ENCODE peak calls at places on chromosomes 13 and 19, in nine cellular contexts. A is left cardiac atrium; U is activated CD4-positive, CD25-positive, alpha-beta regulatory T cell; L is neural progenitor cell; Q is WTC11; B is CD4-positive, alpha-beta memory T cell; Y is CD8-positive, alpha-beta T cell; S is SW480; T is EH. X is an unnamed sample.

GRCh38 chr13:111270126-111270525 is 50.3 kb upstream of the TEX29 start:
- DNase-seq in B (no peak), S (no peak), Q (no peak), Y (no peak), L (no peak), T (no peak), A (no peak), U (no peak), X (no peak)

GRCh38 chr19:18832331-18833140 is 777 bp downstream of the UPF1 start:
- DNase-seq in L (peak), U (peak), T (peak), S (peak), B (no peak), Q (peak), A (no peak), Y (no peak), X (no peak)

GRCh38 chr13:111177081-111177711 is 62.1 kb downstream of the ARHGEF7 start:
- DNase-seq in A (peak), B (peak), T (peak), S (no peak), Q (no peak), Y (peak), U (no peak), L (no peak), X (peak)

GRCh38 chr13:21014666-21015170 is 46.7 kb downstream of the LATS2 start:
- DNase-seq in U (no peak), Y (no peak), T (peak), S (no peak), A (peak), L (no peak), B (no peak), Q (no peak), X (no peak)

GRCh38 chr13:98576963-98577822 is at the start of gene STK24:
- DNase-seq in B (peak), T (peak), L (peak), U (peak), A (peak), S (peak), Y (no peak), Q (peak), X (peak)

GRCh38 chr19:45311640-45312039 is 11.0 kb downstream of the CKM start:
- DNase-seq in T (peak), B (no peak), Q (no peak), S (peak), U (no peak), A (peak), L (no peak), Y (no peak), X (no peak)

GRCh38 chr13:39100996-39101751 is 62.9 kb downstream of the NHLRC3 start:
- DNase-seq in L (no peak), Y (no peak), A (no peak), Q (no peak), T (no peak), B (no peak), S (no peak), U (no peak), X (no peak)

GRCh38 chr13:107866666-107867623 is 348.4 kb downstream of the LIG4 start:
- DNase-seq in B (no peak), S (no peak), U (no peak), T (peak), A (peak), Q (peak), L (peak), Y (no peak), X (no peak)

GRCh38 chr19:45450042-45450380 is 17.8 kb upstream of the FOSB start:
- DNase-seq in L (no peak), U (no peak), A (no peak), Q (no peak), S (no peak), Y (no peak), T (no peak), B (no peak), X (no peak)

GRCh38 chr19:55369651-55370304 is 485 bp downstream of the IL11 start:
- DNase-seq in Q (peak), S (peak), Y (no peak), A (no peak), L (peak), U (no peak), B (peak), T (peak), X (no peak)

GRCh38 chr19:50558449-50558848 is 9.8 kb downstream of the LRRC4B start:
- DNase-seq in B (no peak), A (no peak), T (no peak), Q (no peak), U (no peak), L (no peak), S (no peak), Y (no peak), X (no peak)

GRCh38 chr19:2053601-2054389 is 2.8 kb upstream of the MKNK2 start:
- DNase-seq in S (no peak), B (no peak), A (peak), Y (no peak), L (no peak), T (no peak), U (no peak), Q (no peak), X (no peak)

GRCh38 chr13:46388308-46388707 is 1.3 kb upstream of the RUBCNL start:
- DNase-seq in A (no peak), L (no peak), S (no peak), B (no peak), T (no peak), Q (no peak), U (no peak), Y (no peak), X (no peak)

GRCh38 chr19:418761-419632 is 10.1 kb upstream of the C2CD4C start:
- DNase-seq in B (no peak), U (no peak), Y (no peak), Q (no peak), L (no peak), T (no peak), S (no peak), A (peak), X (no peak)

GRCh38 chr13:110965038-110965754 is 50.3 kb upstream of the ANKRD10 start:
- DNase-seq in T (peak), U (no peak), S (peak), Q (no peak), B (no peak), Y (no peak), L (no peak), A (no peak), X (no peak)

GRCh38 chr19:35206379-35206778 is 22.2 kb downstream of the FAM187B start:
- DNase-seq in Q (no peak), B (peak), A (no peak), Y (peak), L (no peak), S (no peak), U (peak), T (no peak), X (peak)

GRCh38 chr13:21429217-21429616 is 29.9 kb downstream of the ZDHHC20 start:
- DNase-seq in S (no peak), Y (no peak), B (no peak), T (no peak), U (no peak), A (no peak), L (no peak), Q (no peak), X (no peak)

GRCh38 chr13:33092422-33092987 is 76.3 kb downstream of the KL start:
- DNase-seq in Q (no peak), U (no peak), A (peak), T (no peak), L (no peak), B (no peak), S (no peak), Y (no peak), X (no peak)

GRCh38 chr19:3536429-3537100 is 2.4 kb upstream of the TEKTIP1 start:
- DNase-seq in L (no peak), Y (no peak), S (no peak), T (no peak), Q (no peak), U (no peak), B (no peak), A (peak), X (no peak)

GRCh38 chr19:44955500-44956439 is 590 bp downstream of the CLPTM1 start:
- DNase-seq in Q (no peak), Y (no peak), U (no peak), T (peak), A (no peak), B (no peak), S (no peak), L (no peak), X (no peak)

GRCh38 chr19:47232422-47233211 is 1.6 kb upstream of the BBC3 start:
- DNase-seq in Q (no peak), L (no peak), Y (no peak), A (no peak), U (no peak), B (no peak), T (peak), S (peak), X (no peak)

GRCh38 chr19:16160943-16161560 is 12.3 kb downstream of the CIB3 start:
- DNase-seq in B (no peak), A (no peak), U (no peak), Q (no peak), S (peak), L (no peak), T (peak), Y (no peak), X (no peak)

GRCh38 chr13:34349091-34349722 is 531.3 kb downstream of the RFC3 start:
- DNase-seq in Q (no peak), S (no peak), Y (no peak), L (no peak), A (peak), T (peak), B (no peak), U (no peak), X (no peak)

GRCh38 chr19:343451-343931 is 1.1 kb downstream of the MIER2 start:
- DNase-seq in S (no peak), A (no peak), Q (no peak), B (peak), T (peak), U (no peak), L (no peak), Y (no peak), X (no peak)

GRCh38 chr19:49552749-49553148 is 24.9 kb downstream of the RCN3 start:
- DNase-seq in Q (no peak), Y (no peak), B (peak), L (no peak), A (no peak), U (no peak), T (no peak), S (no peak), X (no peak)

GRCh38 chr13:51525567-51526165 is 58.6 kb upstream of the WDFY2 start:
- DNase-seq in Q (no peak), A (no peak), L (no peak), U (no peak), S (no peak), Y (no peak), B (no peak), T (peak), X (no peak)

GRCh38 chr13:48412881-48413351 is at the start of gene LPAR6:
- DNase-seq in Y (no peak), Q (no peak), L (peak), S (no peak), T (peak), A (no peak), U (no peak), B (peak), X (no peak)

GRCh38 chr19:869245-870177 is 10.0 kb downstream of the CFD start:
- DNase-seq in Y (no peak), A (peak), Q (no peak), B (no peak), U (no peak), T (peak), L (no peak), S (no peak), X (no peak)

GRCh38 chr13:75855847-75856246 is 219.7 kb downstream of the LMO7 start:
- DNase-seq in U (no peak), T (no peak), Q (no peak), A (no peak), S (no peak), B (no peak), Y (no peak), L (no peak), X (no peak)

GRCh38 chr13:105918842-105919741 is 616.4 kb downstream of the EFNB2 start:
- DNase-seq in Q (no peak), U (no peak), A (peak), B (no peak), L (no peak), Y (no peak), S (peak), T (peak), X (no peak)

GRCh38 chr13:73828811-73829210 is 305.4 kb downstream of the KLF12 start:
- DNase-seq in U (no peak), A (no peak), L (no peak), S (no peak), T (no peak), Q (no peak), B (no peak), Y (no peak), X (no peak)

GRCh38 chr13:71605744-71606143 is 261.3 kb downstream of the DACH1 start:
- DNase-seq in T (no peak), Q (no peak), Y (no peak), S (peak), B (no peak), L (no peak), A (no peak), U (no peak), X (no peak)

GRCh38 chr13:43132228-43132627 is 108.8 kb downstream of the DNAJC15 start:
- DNase-seq in L (peak), T (peak), U (no peak), A (no peak), B (no peak), Q (peak), Y (no peak), S (peak), X (no peak)

GRCh38 chr19:55275851-55276719 is 3.8 kb downstream of the HSPBP1 start:
- DNase-seq in Y (no peak), A (no peak), B (peak), Q (no peak), L (no peak), U (no peak), S (no peak), T (no peak), X (no peak)

GRCh38 chr19:44447864-44448674 is at the start of gene ZNF229:
- DNase-seq in B (peak), S (no peak), Q (peak), Y (peak), U (peak), T (peak), A (peak), L (peak), X (peak)

GRCh38 chr19:14248578-14249011 is 42.6 kb upstream of the ADGRL1 start:
- DNase-seq in L (peak), Q (peak), Y (no peak), S (peak), B (peak), T (peak), U (peak), A (peak), X (peak)

X was measured in naive thymus-derived CD4-positive, alpha-beta T cell.